ENCODE peak calls at places on chromosome 21, in six cellular contexts. Q is stimulated activated CD4-positive, alpha-beta T cell treated with anti-CD3 and anti-CD28 coated beads, TNF-alpha, amount 100 ng/mL, for 1 hour; L is activated T-helper 9 cell treated with anti-CD3 and anti-CD28 coated beads, Interleukin-2, amount 50 U/mL, for 16 hours; G is skeletal muscle cell; B is A172; C is activated CD8-positive, alpha-beta memory T cell treated with anti-CD3 and anti-CD28 coated beads for 24 hours. Z is an unnamed sample.
A peak's percentile ranks its signal among the peaks of the same experiment; 100 is the strongest.

GRCh38 chr21:25039461-25040380 is 567.6 kb downstream of the MRPL39 start:
- DNase-seq in Q (no peak), L (no peak), G (no peak), B (peak; percentile 69), C (no peak), Z (no peak)

GRCh38 chr21:43311303-43311817 is 115.6 kb downstream of the SIK1 start:
- DNase-seq in Q (no peak), L (no peak), G (no peak), B (no peak), C (no peak), Z (no peak)

GRCh38 chr21:31855180-31855579 is 17.6 kb upstream of the HUNK start:
- DNase-seq in Q (no peak), L (no peak), G (no peak), B (no peak), C (no peak), Z (no peak)

GRCh38 chr21:39867198-39867650 is at the start of gene PCP4:
- DNase-seq in Q (no peak), L (no peak), G (no peak), B (peak; percentile 55), C (peak; percentile 61), Z (no peak)

GRCh38 chr21:27291006-27291405 is 324.1 kb upstream of the ADAMTS5 start:
- DNase-seq in Q (no peak), L (no peak), G (no peak), B (no peak), C (no peak), Z (no peak)

GRCh38 chr21:46128106-46128982 is 27.0 kb downstream of the FTCD start:
- DNase-seq in Q (no peak), L (no peak), G (no peak), B (no peak), C (no peak), Z (no peak)

GRCh38 chr21:8990326-8991087 is 1530.9 kb upstream of the TPTE start:
- DNase-seq in Q (no peak), L (no peak), G (no peak), B (no peak), C (no peak), Z (no peak)

GRCh38 chr21:19908386-19908785 is 1089.8 kb upstream of the NCAM2 start:
- DNase-seq in Q (no peak), L (no peak), G (no peak), B (no peak), C (no peak), Z (no peak)

GRCh38 chr21:31524140-31524539 is 135.4 kb upstream of the SOD1 start:
- DNase-seq in Q (no peak), L (no peak), G (no peak), B (peak; percentile 20), C (no peak), Z (no peak)

GRCh38 chr21:20250337-20250736 is 747.9 kb upstream of the NCAM2 start:
- DNase-seq in Q (no peak), L (no peak), G (no peak), B (no peak), C (no peak), Z (no peak)

GRCh38 chr21:38788275-38788911 is 17.3 kb upstream of the ETS2 start:
- DNase-seq in Q (no peak), L (no peak), G (no peak), B (no peak), C (no peak), Z (no peak)

GRCh38 chr21:29321908-29322569 is 23.3 kb downstream of the BACH1 start:
- DNase-seq in Q (no peak), L (no peak), G (no peak), B (no peak), C (no peak), Z (no peak)

GRCh38 chr21:43923391-43923790 is 58.4 kb downstream of the AGPAT3 start:
- DNase-seq in Q (no peak), L (no peak), G (no peak), B (no peak), C (no peak), Z (no peak)

GRCh38 chr21:36701912-36702621 is 3.2 kb downstream of the SIM2 start:
- DNase-seq in Q (no peak), L (no peak), G (no peak), B (no peak), C (no peak), Z (no peak)

GRCh38 chr21:27761623-27762022 is 794.7 kb upstream of the ADAMTS5 start:
- DNase-seq in Q (no peak), L (no peak), G (no peak), B (no peak), C (no peak), Z (no peak)

GRCh38 chr21:34302496-34302895 is 61.3 kb upstream of the KCNE2 start:
- DNase-seq in Q (no peak), L (no peak), G (no peak), B (no peak), C (no peak), Z (no peak)

GRCh38 chr21:45074048-45074817 is at the start of gene ADARB1:
- DNase-seq in Q (peak; percentile 32), L (peak; percentile 60), G (no peak), B (peak; percentile 58), C (peak; percentile 85), Z (no peak)

GRCh38 chr21:32094792-32095191 is 184.1 kb downstream of the MIS18A start:
- DNase-seq in Q (no peak), L (no peak), G (no peak), B (peak; percentile 46), C (no peak), Z (peak; percentile 16)

GRCh38 chr21:43597052-43597451 is 62.2 kb downstream of the HSF2BP start:
- DNase-seq in Q (no peak), L (no peak), G (no peak), B (peak; percentile 95), C (no peak), Z (no peak)

GRCh38 chr21:16258834-16259611 is 529.2 kb downstream of the USP25 start:
- DNase-seq in Q (no peak), L (no peak), G (peak; percentile 7), B (no peak), C (no peak), Z (no peak)

GRCh38 chr21:36461918-36462486 is 17.9 kb downstream of the CLDN14 start:
- DNase-seq in Q (no peak), L (no peak), G (no peak), B (no peak), C (no peak), Z (no peak)